ENCODE peak calls at places on chromosome 20, in nine cellular contexts. U is effector CD4-positive, alpha-beta T cell; D is GF-D8; Y is stimulated activated naive B cell treated with anti-CD40 and anti-IgM and Interleukin-4, amounts not matched to agents 10 μg/mL and 1 μg/mL and 100 μg/mL, for 72 hours; K is hypothalamus; A is HT1080; V is NCI-H2081; Q is NCI-H1417; J is stimulated activated CD4-positive, alpha-beta T cell treated with anti-CD3 and anti-CD28 coated beads, Interleukin-12 subunit alpha, Interleukin-12 subunit beta, amount 100 ng/mL, for 4 hours. F is an unnamed sample.

GRCh38 chr20:1685304-1686052 is 27.9 kb upstream of the SIRPG start:
- DNase-seq in U (no peak), Q (no peak), A (no peak), V (no peak), D (no peak), K (no peak), Y (no peak), J (no peak), F (no peak)

GRCh38 chr20:45892828-45893500 is 1.8 kb downstream of the CTSA start:
- DNase-seq in A (no peak), J (no peak), Q (no peak), K (no peak), V (no peak), U (no peak), Y (no peak), D (peak; percentile 38), F (no peak)

GRCh38 chr20:7010584-7010983 is 243.1 kb downstream of the BMP2 start:
- DNase-seq in K (no peak), A (no peak), U (no peak), J (no peak), Q (no peak), V (no peak), Y (no peak), D (no peak), F (no peak)

GRCh38 chr20:37741560-37741959 is 47.7 kb downstream of the CTNNBL1 start:
- DNase-seq in V (no peak), U (no peak), A (no peak), Y (no peak), K (no peak), D (no peak), J (no peak), Q (no peak), F (no peak)

GRCh38 chr20:57638173-57638894 is 18.1 kb upstream of the ZBP1 start:
- DNase-seq in U (no peak), K (no peak), V (no peak), Q (no peak), A (no peak), D (no peak), J (no peak), Y (no peak), F (no peak)

GRCh38 chr20:13464702-13465101 is 174.0 kb downstream of the TASP1 start:
- DNase-seq in K (no peak), U (no peak), D (no peak), J (no peak), Y (no peak), Q (no peak), V (no peak), A (peak; percentile 38), F (no peak)

GRCh38 chr20:8388707-8389106 is 256.6 kb downstream of the PLCB1 start:
- DNase-seq in J (no peak), Y (no peak), V (no peak), D (no peak), U (no peak), A (peak; percentile 5), K (no peak), Q (no peak), F (no peak)

GRCh38 chr20:40502431-40502992 is 186.5 kb downstream of the MAFB start:
- DNase-seq in Y (no peak), A (no peak), J (no peak), Q (no peak), K (no peak), U (no peak), D (no peak), V (no peak), F (no peak)

GRCh38 chr20:58893355-58894151 is 41.0 kb downstream of the GNAS start:
- DNase-seq in Q (no peak), J (no peak), U (no peak), A (no peak), K (no peak), D (no peak), Y (no peak), V (no peak), F (peak; percentile 77)

GRCh38 chr20:52379723-52380336 is 188.3 kb upstream of the ZFP64 start:
- DNase-seq in D (no peak), J (peak; percentile 41), V (no peak), Y (no peak), K (no peak), A (no peak), Q (peak; percentile 12), U (no peak), F (peak; percentile 45)

GRCh38 chr20:8549192-8549591 is 417.1 kb downstream of the PLCB1 start:
- DNase-seq in J (no peak), K (no peak), Q (no peak), A (no peak), D (no peak), Y (no peak), U (no peak), V (no peak), F (no peak)

GRCh38 chr20:53447271-53447670 is 146.4 kb downstream of the ZNF217 start:
- DNase-seq in D (peak; percentile 48), Q (no peak), A (no peak), Y (no peak), U (no peak), K (no peak), J (no peak), V (no peak), F (no peak)

GRCh38 chr20:57281900-57282299 is 15.5 kb upstream of the BMP7 start:
- DNase-seq in J (no peak), V (no peak), Q (no peak), U (no peak), K (no peak), D (no peak), A (no peak), Y (no peak), F (no peak)

GRCh38 chr20:33626190-33626589 is 35.9 kb upstream of the C20orf144 start:
- DNase-seq in Y (no peak), U (no peak), J (no peak), K (no peak), Q (no peak), D (no peak), A (no peak), V (no peak), F (no peak)

GRCh38 chr20:46190796-46191540 is 72.9 kb downstream of the CD40 start:
- DNase-seq in A (no peak), D (no peak), Y (no peak), U (no peak), K (no peak), V (no peak), J (no peak), Q (no peak), F (peak; percentile 53)

GRCh38 chr20:53517146-53517545 is 76.5 kb downstream of the ZNF217 start:
- DNase-seq in A (peak; percentile 34), Q (no peak), K (no peak), U (no peak), V (no peak), J (no peak), D (no peak), Y (no peak), F (no peak)

GRCh38 chr20:3222635-3223600 is 13.6 kb downstream of the ITPA start:
- DNase-seq in Y (peak; percentile 40), J (no peak), D (no peak), A (no peak), K (no peak), U (peak; percentile 25), Q (peak; percentile 96), V (peak; percentile 94), F (peak; percentile 88)

GRCh38 chr20:47453167-47453782 is 48.4 kb upstream of the NCOA3 start:
- DNase-seq in D (no peak), J (no peak), K (no peak), U (no peak), A (peak; percentile 96), Q (no peak), Y (peak; percentile 64), V (no peak), F (no peak)

GRCh38 chr20:8930691-8931090 is 138.2 kb upstream of the PLCB4 start:
- DNase-seq in J (no peak), V (no peak), D (no peak), Q (no peak), A (no peak), K (no peak), U (no peak), Y (no peak), F (no peak)

GRCh38 chr20:64146936-64147451 is 17.3 kb upstream of the MYT1 start:
- DNase-seq in J (no peak), U (no peak), D (no peak), Y (no peak), V (no peak), K (peak; percentile 11), Q (no peak), A (no peak), F (no peak)

GRCh38 chr20:34996243-34996984 is 40.7 kb downstream of the MYH7B start:
- DNase-seq in Q (no peak), D (no peak), U (no peak), K (no peak), J (no peak), V (no peak), Y (no peak), A (no peak), F (no peak)

GRCh38 chr20:17875106-17875980 is 93.3 kb downstream of the SNX5 start:
- DNase-seq in U (no peak), A (peak; percentile 44), K (peak; percentile 78), D (no peak), Y (no peak), J (no peak), Q (no peak), V (no peak), F (no peak)

GRCh38 chr20:32216396-32217142 is 8.9 kb downstream of the POFUT1 start:
- DNase-seq in U (no peak), Q (no peak), Y (no peak), D (no peak), A (no peak), K (no peak), J (no peak), V (no peak), F (no peak)

GRCh38 chr20:37524859-37525708 is 2.6 kb downstream of the BLCAP start:
- DNase-seq in A (peak; percentile 46), D (no peak), V (no peak), J (no peak), K (no peak), Q (no peak), Y (no peak), U (no peak), F (no peak)

GRCh38 chr20:37728635-37728983 is 34.8 kb downstream of the CTNNBL1 start:
- DNase-seq in Q (no peak), A (no peak), U (no peak), D (no peak), Y (no peak), K (no peak), J (no peak), V (no peak), F (no peak)

GRCh38 chr20:6480328-6481030 is 287.0 kb upstream of the BMP2 start:
- DNase-seq in Y (no peak), K (no peak), V (peak; percentile 51), Q (no peak), D (no peak), U (no peak), J (no peak), A (no peak), F (no peak)

GRCh38 chr20:38355161-38356012 is 9.1 kb downstream of the LBP start:
- DNase-seq in J (no peak), Q (no peak), K (peak; percentile 55), Y (no peak), D (no peak), A (no peak), V (no peak), U (no peak), F (no peak)

GRCh38 chr20:11083841-11084240 is 410.0 kb upstream of the JAG1 start:
- DNase-seq in U (no peak), K (no peak), A (peak; percentile 37), Y (no peak), D (no peak), Q (no peak), V (no peak), J (no peak), F (no peak)

F was measured in NCI-H82.